ENCODE peak calls at places on chromosomes 13 and 19, in ten cellular contexts. Z is WTC11; V is memory B cell; I is mesenteric fat pad; E is stimulated activated CD4-positive, alpha-beta T cell treated with anti-CD3 and anti-CD28 coated beads, TNF-alpha, amount 100 ng/mL, for 24 hours; Q is non-pigmented ciliary epithelial cell; H is C1 segment of cervical spinal cord; S is activated CD4-positive, alpha-beta T cell treated with anti-CD3 and anti-CD28 coated beads for 48 hours; A is activated naive CD4-positive, alpha-beta T cell; O is T-helper 9 cell. R is an unnamed sample.

GRCh38 chr19:15449620-15450527 is at the start of gene WIZ:
- DNase-seq in Z (peak; percentile 80), V (peak; percentile 90), I (peak; percentile 95), E (peak; percentile 64), Q (no peak), H (peak; percentile 83), S (peak; percentile 88), A (peak; percentile 45), O (peak; percentile 79), R (peak; percentile 66)

GRCh38 chr13:38980628-38981078 is 10.0 kb downstream of the STOML3 start:
- DNase-seq in Z (no peak), V (no peak), I (no peak), E (no peak), Q (no peak), H (no peak), S (no peak), A (no peak), O (no peak), R (no peak)

GRCh38 chr13:47252627-47253026 is 355.8 kb upstream of the HTR2A start:
- DNase-seq in Z (no peak), V (no peak), I (no peak), E (no peak), Q (no peak), H (no peak), S (no peak), A (no peak), O (no peak), R (no peak)

GRCh38 chr13:67278230-67278629 is 48.1 kb upstream of the PCDH9 start:
- DNase-seq in Z (no peak), V (no peak), I (no peak), E (no peak), Q (peak; percentile 84), H (no peak), S (no peak), A (no peak), O (no peak), R (no peak)

GRCh38 chr19:7527516-7528191 is 5.2 kb downstream of the MCOLN1 start:
- DNase-seq in Z (no peak), V (no peak), I (no peak), E (no peak), Q (no peak), H (peak; percentile 20), S (no peak), A (no peak), O (no peak), R (no peak)

GRCh38 chr13:99446242-99446641 is 55.0 kb upstream of the TM9SF2 start:
- DNase-seq in Z (peak; percentile 38), V (no peak), I (no peak), E (no peak), Q (no peak), H (no peak), S (no peak), A (no peak), O (no peak), R (no peak)

GRCh38 chr19:53903055-53903680 is 5.9 kb upstream of the CACNG7 start:
- DNase-seq in Z (peak; percentile 69), V (no peak), I (no peak), E (no peak), Q (peak; percentile 8), H (no peak), S (no peak), A (no peak), O (peak; percentile 38), R (no peak)

GRCh38 chr19:46604781-46605355 is 3.7 kb downstream of the CALM3 start:
- DNase-seq in Z (peak; percentile 16), V (peak; percentile 10), I (peak; percentile 69), E (no peak), Q (no peak), H (peak; percentile 45), S (no peak), A (no peak), O (no peak), R (peak; percentile 68)

GRCh38 chr19:20278342-20278741 is 111.3 kb downstream of the ZNF486 start:
- DNase-seq in Z (no peak), V (no peak), I (no peak), E (no peak), Q (no peak), H (no peak), S (no peak), A (no peak), O (no peak), R (no peak)

GRCh38 chr19:1582201-1582600 is 10.5 kb downstream of the MBD3 start:
- DNase-seq in Z (no peak), V (no peak), I (no peak), E (no peak), Q (no peak), H (no peak), S (no peak), A (no peak), O (no peak), R (no peak)

GRCh38 chr19:400976-401835 is 7.7 kb downstream of the C2CD4C start:
- DNase-seq in Z (no peak), V (no peak), I (no peak), E (no peak), Q (no peak), H (no peak), S (no peak), A (no peak), O (no peak), R (no peak)

GRCh38 chr13:106337096-106337495 is 198.4 kb downstream of the EFNB2 start:
- DNase-seq in Z (no peak), V (no peak), I (no peak), E (no peak), Q (no peak), H (no peak), S (no peak), A (no peak), O (no peak), R (no peak)

GRCh38 chr13:64723735-64724134 is 2506.4 kb downstream of the PCDH9 start:
- DNase-seq in Z (no peak), V (no peak), I (no peak), E (no peak), Q (peak; percentile 90), H (no peak), S (no peak), A (no peak), O (no peak), R (no peak)

GRCh38 chr13:69092615-69093322 is 1014.9 kb upstream of the ATXN8OS start:
- DNase-seq in Z (peak; percentile 17), V (no peak), I (no peak), E (no peak), Q (no peak), H (no peak), S (no peak), A (no peak), O (no peak), R (no peak)

GRCh38 chr13:75049936-75050335 is 432.0 kb downstream of the TBC1D4 start:
- DNase-seq in Z (no peak), V (no peak), I (no peak), E (no peak), Q (no peak), H (no peak), S (no peak), A (no peak), O (no peak), R (no peak)

GRCh38 chr13:99196466-99197256 is 4.0 kb upstream of the UBAC2 start:
- DNase-seq in Z (no peak), V (no peak), I (no peak), E (no peak), Q (no peak), H (no peak), S (no peak), A (no peak), O (no peak), R (no peak)

GRCh38 chr13:19818223-19818842 is 35.6 kb upstream of the PSPC1 start:
- DNase-seq in Z (peak; percentile 95), V (peak; percentile 12), I (peak; percentile 91), E (no peak), Q (no peak), H (peak; percentile 1), S (peak; percentile 63), A (no peak), O (peak; percentile 8), R (no peak)

GRCh38 chr13:99218545-99218944 is 17.9 kb downstream of the UBAC2 start:
- DNase-seq in Z (no peak), V (no peak), I (no peak), E (no peak), Q (no peak), H (peak; percentile 50), S (no peak), A (no peak), O (no peak), R (no peak)

GRCh38 chr13:113426591-113426986 is 26.7 kb downstream of the ADPRHL1 start:
- DNase-seq in Z (no peak), V (no peak), I (no peak), E (no peak), Q (no peak), H (no peak), S (no peak), A (no peak), O (no peak), R (no peak)

GRCh38 chr13:47890146-47890814 is 110.8 kb downstream of the SUCLA2 start:
- DNase-seq in Z (no peak), V (no peak), I (no peak), E (no peak), Q (no peak), H (no peak), S (peak; percentile 12), A (no peak), O (no peak), R (no peak)

R was measured in amygdala.